ENCODE peak calls at places on chromosome 4, in four cellular contexts. I is coronary artery, G is RWPE1, V is A549. J is an unnamed sample.

GRCh38 chr4:8383451-8384160 is 56.9 kb downstream of the ACOX3 start:
- DNase-seq in I (no peak), G (no peak), V (no peak), J (no peak)

GRCh38 chr4:177681902-177682301 is 239.7 kb upstream of the AGA start:
- DNase-seq in I (no peak), G (no peak), V (no peak), J (no peak)

GRCh38 chr4:78989697-78990270 is 50.5 kb upstream of the PAQR3 start:
- DNase-seq in I (no peak), G (no peak), V (no peak), J (no peak)

GRCh38 chr4:74931386-74931785 is 1.5 kb upstream of the PARM1 start:
- DNase-seq in I (no peak), G (no peak), V (no peak), J (no peak)

GRCh38 chr4:56468097-56468422 is 643 bp downstream of the SRP72 start:
- DNase-seq in I (no peak), G (peak; percentile 55), V (peak; percentile 40), J (no peak)

GRCh38 chr4:186068581-186069402 is at the start of gene TLR3:
- DNase-seq in I (no peak), G (peak; percentile 20), V (no peak), J (no peak)

GRCh38 chr4:55851885-55852284 is 1.6 kb upstream of the EXOC1 start:
- DNase-seq in I (no peak), G (peak; percentile 59), V (no peak), J (no peak)

GRCh38 chr4:123304151-123305021 is 92.2 kb upstream of the SPRY1 start:
- DNase-seq in I (no peak), G (no peak), V (no peak), J (no peak)

GRCh38 chr4:32010221-32010620 is 1290.1 kb downstream of the PCDH7 start:
- DNase-seq in I (no peak), G (no peak), V (no peak), J (no peak)

GRCh38 chr4:7262134-7262533 is 69.8 kb downstream of the SORCS2 start:
- DNase-seq in I (no peak), G (no peak), V (no peak), J (no peak)

GRCh38 chr4:101419324-101420135 is 72.2 kb upstream of the PPP3CA start:
- DNase-seq in I (no peak), G (no peak), V (no peak), J (no peak)

GRCh38 chr4:138275946-138276621 is 33.9 kb upstream of the SLC7A11 start:
- DNase-seq in I (no peak), G (peak; percentile 62), V (peak; percentile 68), J (peak; percentile 27)

GRCh38 chr4:183342541-183343533 is 20.6 kb upstream of the CLDN24 start:
- DNase-seq in I (peak; percentile 65), G (no peak), V (no peak), J (no peak)

GRCh38 chr4:61995717-61996337 is 795.7 kb downstream of the ADGRL3 start:
- DNase-seq in I (no peak), G (no peak), V (no peak), J (no peak)

GRCh38 chr4:57373971-57374370 is 263.8 kb upstream of the IGFBP7 start:
- DNase-seq in I (no peak), G (no peak), V (no peak), J (no peak)

GRCh38 chr4:147492761-147493160 is 11.9 kb downstream of the EDNRA start:
- DNase-seq in I (peak; percentile 86), G (no peak), V (no peak), J (no peak)

GRCh38 chr4:6250235-6250983 is 19.2 kb upstream of the WFS1 start:
- DNase-seq in I (no peak), G (peak; percentile 55), V (peak; percentile 62), J (no peak)

GRCh38 chr4:6252051-6252450 is 17.6 kb upstream of the WFS1 start:
- DNase-seq in I (no peak), G (no peak), V (no peak), J (no peak)

GRCh38 chr4:6253111-6253510 is 16.5 kb upstream of the WFS1 start:
- DNase-seq in I (no peak), G (no peak), V (no peak), J (no peak)

GRCh38 chr4:6251365-6251764 is 18.3 kb upstream of the WFS1 start:
- DNase-seq in I (no peak), G (no peak), V (no peak), J (no peak)

GRCh38 chr4:6250984-6251295 is 18.7 kb upstream of the WFS1 start:
- DNase-seq in I (no peak), G (no peak), V (no peak), J (no peak)
- TF ChIP-seq CTCF in I (no peak), G (peak; percentile 36), V (no peak), J (no peak)

GRCh38 chr4:157217708-157218107 is 2.8 kb upstream of the GRIA2 start:
- DNase-seq in I (no peak), G (no peak), V (peak; percentile 16), J (no peak)
- TF ChIP-seq CTCF in I (no peak), G (peak; percentile 51), V (peak; percentile 47), J (peak; percentile 66)

DNA sequence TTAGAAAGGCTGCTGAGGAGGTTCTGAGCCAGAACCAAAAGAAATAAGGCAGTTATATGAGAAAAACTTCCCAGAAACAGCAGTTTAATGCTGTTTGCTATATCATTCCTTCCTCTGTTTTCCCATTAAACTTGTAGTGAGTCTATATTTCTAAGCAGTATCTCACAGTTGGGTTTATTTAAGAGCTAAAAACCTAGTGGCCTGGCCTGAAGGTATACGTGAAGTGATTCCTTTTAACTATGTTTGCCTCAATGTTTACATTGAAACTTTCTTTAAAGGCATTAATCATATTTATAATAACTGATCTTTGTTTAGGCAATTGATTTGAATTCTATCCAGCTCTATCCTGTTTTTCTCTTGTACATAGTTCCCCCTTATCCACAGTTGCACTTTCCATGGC is 19.1 kb upstream of the RAP1GDS1 start:
- DNase-seq in I (no peak), G (no peak), V (no peak), J (no peak)
- TF ChIP-seq CTCF in I (no peak), G (no peak), V (no peak), J (no peak)

GRCh38 chr4:25792200-25792791 is 70.5 kb downstream of the SEL1L3 start:
- DNase-seq in I (no peak), G (peak; percentile 41), V (peak; percentile 53), J (no peak)
- TF ChIP-seq CTCF in I (no peak), G (peak; percentile 28), V (peak; percentile 54), J (peak; percentile 77)

GRCh38 chr4:98092833-98093439 is 50.3 kb downstream of the STPG2 start:
- DNase-seq in I (no peak), G (no peak), V (peak; percentile 19), J (no peak)
- TF ChIP-seq CTCF in I (no peak), G (peak; percentile 70), V (peak; percentile 42), J (peak; percentile 60)

GRCh38 chr4:17111959-17112659 is 213.7 kb upstream of the LDB2 start:
- DNase-seq in I (no peak), G (no peak), V (no peak), J (no peak)

GRCh38 chr4:17111436-17111835 is 213.0 kb upstream of the LDB2 start:
- DNase-seq in I (no peak), G (no peak), V (no peak), J (no peak)

GRCh38 chr4:17103231-17103630 is 204.8 kb upstream of the LDB2 start:
- DNase-seq in I (no peak), G (no peak), V (no peak), J (no peak)

DNA sequence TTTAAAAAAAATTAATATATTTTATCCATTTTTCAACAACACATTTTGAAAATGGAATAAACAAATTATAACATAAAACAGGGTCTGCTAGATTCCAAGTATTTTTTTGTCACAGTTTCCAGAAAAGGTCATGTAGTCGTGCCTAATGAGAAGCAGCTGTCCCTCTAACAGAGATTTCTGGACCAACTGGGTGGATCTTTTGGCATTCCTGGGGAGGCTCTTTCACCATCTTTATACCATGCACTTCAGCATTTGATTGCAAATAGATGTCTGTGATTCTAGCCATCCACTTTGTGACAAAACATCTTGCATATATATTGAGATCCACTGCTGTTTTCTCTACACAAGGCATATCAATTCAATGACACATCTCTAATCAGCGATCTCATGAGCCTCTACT is 210.7 kb upstream of the LDB2 start:
- DNase-seq in I (no peak), G (no peak), V (no peak), J (no peak)
- TF ChIP-seq CTCF in I (no peak), G (no peak), V (no peak), J (no peak)

J was measured in epithelial cell of proximal tubule.